ENCODE peak calls at places on chromosomes 3 and 15, in five cellular contexts. W, K, M, B and J are unnamed samples.

GRCh38 chr3:17741621-17742091 is 775 bp downstream of the TBC1D5 start:
- DNase-seq in W (no peak), K (no peak), M (no peak), B (no peak), J (no peak)

GRCh38 chr15:44147636-44148035 is 47.4 kb downstream of the FRMD5 start:
- DNase-seq in W (no peak), K (no peak), M (no peak), B (no peak), J (no peak)

GRCh38 chr3:133996251-133996661 is 33.5 kb downstream of the SLCO2A1 start:
- DNase-seq in W (no peak), K (no peak), M (no peak), B (no peak), J (no peak)

GRCh38 chr15:83290236-83290635 is 5.8 kb upstream of the BNC1 start:
- DNase-seq in W (no peak), K (peak; percentile 77), M (no peak), B (no peak), J (no peak)

GRCh38 chr3:77917225-77917624 is 877.3 kb downstream of the ROBO2 start:
- DNase-seq in W (no peak), K (no peak), M (no peak), B (no peak), J (no peak)

GRCh38 chr15:83200162-83200561 is 7.5 kb downstream of the HDGFL3 start:
- DNase-seq in W (no peak), K (no peak), M (no peak), B (no peak), J (no peak)

GRCh38 chr15:31387483-31388118 is 61.0 kb downstream of the KLF13 start:
- DNase-seq in W (no peak), K (no peak), M (no peak), B (peak; percentile 85), J (no peak)

GRCh38 chr3:40258555-40258954 is 51.0 kb upstream of the EIF1B start:
- DNase-seq in W (no peak), K (no peak), M (no peak), B (no peak), J (no peak)

GRCh38 chr3:171393032-171393744 is 67.0 kb downstream of the TNIK start:
- DNase-seq in W (no peak), K (no peak), M (no peak), B (no peak), J (no peak)

GRCh38 chr3:12900885-12901411 is 59.6 kb upstream of the RPL32 start:
- DNase-seq in W (no peak), K (no peak), M (no peak), B (no peak), J (no peak)

GRCh38 chr3:61936344-61936937 is 375.1 kb downstream of the PTPRG start:
- DNase-seq in W (no peak), K (peak; percentile 47), M (peak; percentile 13), B (no peak), J (no peak)

GRCh38 chr3:38039101-38039898 is at the start of gene DLEC1:
- DNase-seq in W (peak; percentile 79), K (peak; percentile 89), M (peak; percentile 89), B (peak; percentile 77), J (no peak)

GRCh38 chr3:70108072-70108471 is 108.5 kb downstream of the SAMMSON start:
- DNase-seq in W (no peak), K (no peak), M (no peak), B (peak; percentile 42), J (no peak)

GRCh38 chr3:111143-112069 is 85.2 kb upstream of the CHL1 start:
- DNase-seq in W (no peak), K (peak; percentile 62), M (no peak), B (no peak), J (no peak)

GRCh38 chr15:74032046-74032445 is 37.5 kb downstream of the PML start:
- DNase-seq in W (no peak), K (no peak), M (no peak), B (no peak), J (no peak)

GRCh38 chr15:96331942-96332853 is 1.7 kb downstream of the NR2F2 start:
- DNase-seq in W (no peak), K (no peak), M (peak; percentile 41), B (no peak), J (peak; percentile 24)

GRCh38 chr15:101048191-101049011 is 129.2 kb downstream of the LRRK1 start:
- DNase-seq in W (no peak), K (peak; percentile 86), M (peak; percentile 3), B (peak; percentile 18), J (no peak)

GRCh38 chr3:112018712-112019111 is 15.8 kb upstream of the TMPRSS7 start:
- DNase-seq in W (no peak), K (peak; percentile 8), M (no peak), B (no peak), J (no peak)

GRCh38 chr3:194382196-194382891 is 12.8 kb upstream of the LRRC15 start:
- DNase-seq in W (no peak), K (no peak), M (no peak), B (no peak), J (no peak)

GRCh38 chr15:89814112-89814742 is 425 bp downstream of the ANPEP start:
- DNase-seq in W (no peak), K (no peak), M (no peak), B (peak; percentile 31), J (no peak)

GRCh38 chr15:73637527-73637926 is 4.3 kb upstream of the NPTN start:
- DNase-seq in W (no peak), K (no peak), M (no peak), B (no peak), J (no peak)

GRCh38 chr3:126378341-126378751 is 16.4 kb upstream of the CFAP100 start:
- DNase-seq in W (no peak), K (no peak), M (no peak), B (no peak), J (no peak)

GRCh38 chr15:89822030-89822429 is 7.4 kb upstream of the ANPEP start:
- DNase-seq in W (no peak), K (no peak), M (no peak), B (no peak), J (no peak)

GRCh38 chr3:161349529-161350278 is 21.6 kb downstream of the SPTSSB start:
- DNase-seq in W (no peak), K (no peak), M (no peak), B (no peak), J (no peak)

GRCh38 chr15:76058714-76059319 is 968 bp upstream of the TMEM266 start:
- DNase-seq in W (peak; percentile 23), K (no peak), M (no peak), B (no peak), J (no peak)

GRCh38 chr15:31278544-31279220 is 48.0 kb upstream of the KLF13 start:
- DNase-seq in W (no peak), K (no peak), M (no peak), B (peak; percentile 21), J (peak; percentile 3)

GRCh38 chr15:56732135-56732880 is 1.0 kb downstream of the ZNF280D start:
- DNase-seq in W (no peak), K (no peak), M (peak; percentile 12), B (no peak), J (no peak)

GRCh38 chr15:85306946-85307686 is 73.3 kb upstream of the AKAP13 start:
- DNase-seq in W (no peak), K (no peak), M (peak; percentile 31), B (peak; percentile 39), J (no peak)

GRCh38 chr15:90557651-90558084 is 27.9 kb downstream of the CRTC3 start:
- DNase-seq in W (no peak), K (no peak), M (peak; percentile 49), B (peak; percentile 93), J (peak; percentile 51)

GRCh38 chr15:89575656-89576416 is 567 bp downstream of the TICRR start:
- DNase-seq in W (peak; percentile 8), K (no peak), M (no peak), B (no peak), J (no peak)

DNA sequence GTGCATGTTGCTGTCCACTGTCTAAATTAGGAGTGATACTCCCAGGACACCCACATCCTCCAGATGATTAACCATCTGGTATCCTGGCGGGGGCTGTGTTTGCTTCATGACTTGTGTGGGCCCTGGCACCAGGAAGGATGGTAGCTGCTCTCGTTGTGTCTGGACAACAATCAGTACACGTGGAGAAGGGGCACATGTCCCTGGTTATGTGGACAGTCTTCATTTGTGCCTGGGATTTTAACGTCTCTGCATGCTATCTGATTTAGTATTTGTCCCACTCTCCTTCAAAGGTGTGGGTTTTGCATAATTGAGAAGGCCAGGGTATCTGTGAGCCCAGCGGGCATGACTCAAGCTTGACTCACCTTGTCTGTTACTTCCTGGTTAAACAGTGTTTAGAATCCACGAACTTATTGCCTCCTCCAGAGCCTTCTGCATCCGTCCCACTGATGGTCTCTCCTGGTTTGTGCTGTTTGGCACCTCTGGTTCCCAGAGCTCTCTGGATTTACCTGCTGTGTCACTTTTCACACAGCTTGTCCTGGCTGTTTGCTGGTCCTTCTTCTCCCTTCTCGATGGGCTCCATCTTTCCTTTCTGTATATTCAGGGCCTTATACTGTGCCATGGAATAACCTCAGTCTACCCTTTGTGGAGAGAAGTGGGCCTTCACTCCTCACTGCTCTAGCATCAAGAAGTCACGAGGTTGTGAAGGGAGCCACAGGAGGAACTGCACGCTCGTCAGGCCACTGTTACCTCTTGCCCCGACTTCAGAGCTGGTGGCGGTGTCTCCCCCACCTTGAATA is 32.5 kb downstream of the ARNT2 start:
- DNase-seq in W (no peak), K (no peak), M (no peak), B (peak; percentile 34), J (no peak)
- TF ChIP-seq POLR2AphosphoS5 in W (no peak), K (no peak), M (no peak), B (peak; percentile 16), J (no peak)

GRCh38 chr3:187040637-187041361 is 98.5 kb downstream of the RPL39L start:
- DNase-seq in W (no peak), K (no peak), M (no peak), B (no peak), J (no peak)

GRCh38 chr3:187041362-187042061 is 97.8 kb downstream of the RPL39L start:
- DNase-seq in W (no peak), K (no peak), M (no peak), B (no peak), J (no peak)

GRCh38 chr3:187042874-187043458 is 96.3 kb downstream of the RPL39L start:
- DNase-seq in W (no peak), K (no peak), M (no peak), B (no peak), J (no peak)

GRCh38 chr3:187044206-187044605 is 95.1 kb downstream of the RPL39L start:
- DNase-seq in W (no peak), K (no peak), M (no peak), B (no peak), J (no peak)

GRCh38 chr3:187042062-187042745 is 97.1 kb downstream of the RPL39L start:
- DNase-seq in W (no peak), K (no peak), M (no peak), B (no peak), J (no peak)
- TF ChIP-seq POLR2A in W (no peak), K (no peak), M (no peak), B (no peak), J (no peak)

DNA sequence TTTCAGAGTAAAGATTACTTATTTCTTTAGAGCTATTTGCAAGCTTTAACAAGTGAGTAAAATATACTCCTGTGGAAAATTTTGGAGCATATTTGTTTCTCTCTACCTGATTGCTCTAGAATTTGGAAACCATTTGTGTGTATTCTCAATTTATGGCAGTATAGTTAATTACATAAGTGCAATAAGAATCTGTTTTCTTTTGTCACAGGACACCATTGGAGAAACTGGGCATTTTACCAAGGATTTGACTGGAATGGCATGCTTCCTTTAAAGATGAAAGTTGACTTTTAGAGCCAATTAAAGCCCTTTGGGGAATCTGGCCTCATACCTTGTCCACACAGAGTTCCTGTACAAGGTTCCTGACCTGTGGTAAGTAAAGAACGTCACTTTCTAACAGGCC is 38.4 kb downstream of the PAQR5 start:
- DNase-seq in W (no peak), K (no peak), M (no peak), B (no peak), J (no peak)
- TF ChIP-seq POLR2AphosphoS5 in W (no peak), K (no peak), M (no peak), B (no peak), J (no peak)

GRCh38 chr15:63501256-63502089 is 2.9 kb upstream of the USP3 start:
- DNase-seq in W (no peak), K (no peak), M (peak; percentile 83), B (peak; percentile 80), J (peak; percentile 75)
- TF ChIP-seq POLR2A in W (no peak), K (no peak), M (peak; percentile 37), B (no peak), J (no peak)